ENCODE peak calls at places on chromosomes 7 and 10, in eight cellular contexts. B is Caco-2; M is activated gamma-delta T cell; X is NCI-H2107; V is stimulated activated CD4-positive, alpha-beta T cell treated with anti-CD3 and anti-CD28 coated beads, Interleukin-2, amount 100 ng/mL, for 24 hours; S is stimulated activated CD8-positive, alpha-beta memory T cell treated with anti-CD3 and anti-CD28 coated beads, Interleukin-15, amount 100 ng/mL, for 24 hours; P is activated effector memory CD4-positive, alpha-beta T cell treated with anti-CD3 and anti-CD28 coated beads, Interleukin-2, amount 50 U/mL, for 16 hours; F is Right ventricle myocardium inferior. U is an unnamed sample.

GRCh38 chr7:2698581-2699288 is 10.7 kb downstream of the AMZ1 start:
- DNase-seq in B (no peak), M (no peak), X (no peak), V (peak), S (peak), P (peak), F (no peak), U (peak)

GRCh38 chr7:91465595-91466061 is 201.4 kb downstream of the FZD1 start:
- DNase-seq in B (no peak), M (no peak), X (no peak), V (no peak), S (no peak), P (no peak), F (no peak), U (no peak)

GRCh38 chr10:124717911-124718734 is 26.1 kb downstream of the FAM53B start:
- DNase-seq in B (no peak), M (no peak), X (peak), V (peak), S (no peak), P (peak), F (peak), U (peak)

GRCh38 chr7:102082693-102083385 is 203.8 kb upstream of the SH2B2 start:
- DNase-seq in B (no peak), M (no peak), X (no peak), V (no peak), S (no peak), P (no peak), F (no peak), U (no peak)

GRCh38 chr10:34732926-34733325 is 82.2 kb downstream of the PARD3 start:
- DNase-seq in B (peak), M (no peak), X (no peak), V (no peak), S (no peak), P (no peak), F (no peak), U (no peak)

GRCh38 chr10:132447446-132448247 is 50.6 kb downstream of the PWWP2B start:
- DNase-seq in B (peak), M (peak), X (no peak), V (peak), S (peak), P (peak), F (peak), U (peak)

GRCh38 chr10:132658546-132659205 is 121.1 kb downstream of the INPP5A start:
- DNase-seq in B (no peak), M (no peak), X (no peak), V (no peak), S (no peak), P (no peak), F (no peak), U (no peak)

GRCh38 chr7:131131746-131132431 is 195.8 kb upstream of the MKLN1 start:
- DNase-seq in B (no peak), M (no peak), X (no peak), V (no peak), S (no peak), P (no peak), F (no peak), U (no peak)

GRCh38 chr10:84204122-84204521 is 9.8 kb downstream of the CDHR1 start:
- DNase-seq in B (no peak), M (no peak), X (no peak), V (no peak), S (no peak), P (no peak), F (no peak), U (no peak)

GRCh38 chr7:74633451-74633921 is 24.0 kb upstream of the GTF2I start:
- DNase-seq in B (no peak), M (no peak), X (no peak), V (no peak), S (no peak), P (no peak), F (no peak), U (no peak)

GRCh38 chr7:116045532-116045931 is 15.0 kb upstream of the TFEC start:
- DNase-seq in B (no peak), M (no peak), X (no peak), V (no peak), S (no peak), P (no peak), F (no peak), U (no peak)

GRCh38 chr10:24574578-24575155 is 149.0 kb downstream of the ARHGAP21 start:
- DNase-seq in B (no peak), M (no peak), X (no peak), V (no peak), S (no peak), P (no peak), F (no peak), U (no peak)

GRCh38 chr7:145347271-145347670 is 511.4 kb upstream of the TPK1 start:
- DNase-seq in B (no peak), M (no peak), X (no peak), V (no peak), S (no peak), P (no peak), F (no peak), U (no peak)

GRCh38 chr10:127196227-127196954 is at the start of gene INSYN2A:
- DNase-seq in B (no peak), M (no peak), X (no peak), V (no peak), S (no peak), P (no peak), F (no peak), U (no peak)

GRCh38 chr7:30871655-30872054 is 40.0 kb upstream of the AQP1 start:
- DNase-seq in B (no peak), M (no peak), X (no peak), V (no peak), S (no peak), P (no peak), F (no peak), U (no peak)

GRCh38 chr10:133180192-133180914 is 20.3 kb downstream of the KNDC1 start:
- DNase-seq in B (no peak), M (no peak), X (no peak), V (no peak), S (no peak), P (no peak), F (peak), U (no peak)